ENCODE peak calls at places on chromosomes 2 and 18, in six cellular contexts. T, J, S, V, L and N are unnamed samples.
A peak's percentile ranks its signal among the peaks of the same experiment; 100 is the strongest.

GRCh38 chr2:227872676-227873075 is 1.2 kb downstream of the DAW1 start:
- DNase-seq in T (no peak), J (no peak), S (no peak), V (no peak), L (no peak), N (no peak)

GRCh38 chr2:67836861-67837260 is 225.9 kb downstream of the C1D start:
- DNase-seq in T (no peak), J (no peak), S (peak; percentile 88), V (no peak), L (no peak), N (no peak)

GRCh38 chr2:12555012-12555645 is 161.6 kb upstream of the TRIB2 start:
- DNase-seq in T (no peak), J (peak; percentile 80), S (no peak), V (no peak), L (no peak), N (no peak)

GRCh38 chr18:3511980-3512379 is 62.0 kb downstream of the TGIF1 start:
- DNase-seq in T (no peak), J (peak; percentile 68), S (no peak), V (no peak), L (no peak), N (no peak)

GRCh38 chr2:98389248-98389605 is 43.0 kb downstream of the CNGA3 start:
- DNase-seq in T (no peak), J (no peak), S (no peak), V (no peak), L (no peak), N (no peak)

GRCh38 chr2:95307036-95307435 is 9.9 kb downstream of the KCNIP3 start:
- DNase-seq in T (no peak), J (no peak), S (no peak), V (no peak), L (no peak), N (no peak)

GRCh38 chr2:72932045-72932444 is 14.7 kb downstream of the EMX1 start:
- DNase-seq in T (no peak), J (peak; percentile 54), S (no peak), V (no peak), L (no peak), N (no peak)

GRCh38 chr2:54482725-54483124 is 26.6 kb downstream of the SPTBN1 start:
- DNase-seq in T (no peak), J (peak; percentile 90), S (no peak), V (peak; percentile 43), L (no peak), N (no peak)

GRCh38 chr2:19287324-19287723 is 71.1 kb downstream of the OSR1 start:
- DNase-seq in T (no peak), J (peak; percentile 12), S (no peak), V (no peak), L (no peak), N (no peak)

GRCh38 chr2:105099153-105099552 is 61.3 kb downstream of the MRPS9 start:
- DNase-seq in T (no peak), J (no peak), S (no peak), V (no peak), L (no peak), N (no peak)

GRCh38 chr2:189516546-189516945 is 64.0 kb downstream of the SLC40A1 start:
- DNase-seq in T (no peak), J (no peak), S (no peak), V (no peak), L (no peak), N (no peak)

GRCh38 chr2:239666855-239667376 is 266.1 kb upstream of the HDAC4 start:
- DNase-seq in T (no peak), J (no peak), S (no peak), V (no peak), L (no peak), N (no peak)

GRCh38 chr2:176814740-176815367 is 397.7 kb upstream of the HNRNPA3 start:
- DNase-seq in T (peak; percentile 8), J (peak; percentile 26), S (no peak), V (no peak), L (no peak), N (no peak)

GRCh38 chr2:241307055-241307454 is 8.4 kb downstream of the HDLBP start:
- DNase-seq in T (no peak), J (no peak), S (no peak), V (no peak), L (no peak), N (no peak)

DNA sequence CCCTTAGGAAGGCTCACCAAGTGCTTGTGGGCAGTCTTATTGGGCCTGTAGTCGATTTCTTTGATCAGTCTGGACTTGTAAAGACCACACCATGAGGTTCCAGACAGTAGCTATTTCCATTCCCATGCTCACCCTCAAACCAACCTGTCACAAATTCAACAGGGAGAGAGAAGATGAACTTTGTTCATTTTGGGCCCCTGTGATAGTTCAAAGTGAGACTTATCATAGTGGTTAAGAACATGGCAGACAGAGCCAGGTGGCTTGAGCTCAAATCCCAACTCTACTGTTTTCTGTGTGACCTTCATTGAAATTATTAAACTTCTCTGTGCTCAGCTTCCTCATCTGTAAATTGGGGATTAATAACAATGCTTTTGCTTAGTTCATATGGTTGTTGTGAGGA is 53.9 kb upstream of the CTLA4 start:
- DNase-seq in T (no peak), J (no peak), S (no peak), V (no peak), L (no peak), N (no peak)
- H3K4me1 ChIP-seq in T (peaks cover 6% of the 10 kb centered on the region), J (peaks cover 10% of the 10 kb centered on the region), S (no peaks in the 10 kb centered on the region), V (no peaks in the 10 kb centered on the region), L (no peaks in the 10 kb centered on the region), N (no peaks in the 10 kb centered on the region)

GRCh38 chr2:11248-11941 is 34.9 kb downstream of the FAM110C start:
- DNase-seq in T (no peak), J (peak; percentile 22), S (peak; percentile 75), V (peak; percentile 59), L (peak; percentile 62), N (no peak)

DNA sequence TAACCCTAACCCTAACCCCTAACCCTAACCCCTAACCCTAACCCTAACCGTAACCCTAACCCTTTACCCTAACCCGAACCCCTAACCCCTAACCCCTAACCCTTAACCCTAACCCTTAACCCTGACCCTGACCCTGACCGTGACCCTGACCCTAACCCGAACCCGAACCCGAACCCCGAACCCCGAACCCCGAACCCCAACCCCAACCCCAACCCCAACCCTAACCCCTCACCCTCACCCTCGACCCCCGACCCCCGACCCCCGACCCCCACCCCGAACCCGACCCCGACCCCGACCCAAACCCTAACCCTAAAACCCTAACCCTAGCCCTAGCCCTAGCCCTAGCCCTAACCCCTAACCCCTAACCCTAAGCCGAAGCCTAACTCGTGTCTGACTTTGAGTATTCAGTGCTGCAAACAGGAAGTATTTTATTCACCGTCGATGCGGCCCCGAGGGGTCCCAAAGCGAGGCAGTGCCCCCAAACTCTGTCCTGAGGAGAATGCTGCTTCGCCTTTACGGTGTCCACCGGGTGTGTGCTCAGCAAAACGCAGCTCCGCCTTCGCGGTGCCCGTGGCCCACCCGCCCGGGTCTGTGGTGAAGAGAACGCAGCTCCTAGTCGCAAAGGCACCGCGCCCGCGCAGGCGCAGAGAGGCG is 36.0 kb downstream of the FAM110C start:
- DNase-seq in T (no peak), J (no peak), S (peak; percentile 49), V (peak; percentile 44), L (peak; percentile 49), N (no peak)
- H3K27ac ChIP-seq in T (no peak overlapping the region), J (no peak overlapping the region), S (no peak overlapping the region), V (no peak overlapping the region), L (no peak overlapping the region), N (no peak overlapping the region)

DNA sequence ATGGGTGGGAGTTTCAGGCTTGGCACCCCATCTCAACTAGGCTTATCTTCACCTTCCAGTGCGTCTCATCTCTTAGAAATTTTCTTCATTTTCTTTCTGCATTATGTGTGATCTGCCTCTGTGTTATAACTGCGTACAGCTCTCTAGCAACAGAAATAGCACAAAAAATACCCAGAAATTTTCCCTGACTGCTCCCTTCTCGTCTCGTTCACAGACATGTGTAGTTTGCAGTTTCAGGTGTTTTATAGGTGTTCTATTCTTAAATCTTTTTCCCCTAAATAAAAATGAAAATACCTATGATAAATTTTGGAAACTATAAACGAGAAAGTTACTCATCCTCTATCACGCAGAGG is 48.2 kb downstream of the TET3 start:
- DNase-seq in T (peak; percentile 68), J (no peak), S (no peak), V (no peak), L (no peak), N (no peak)
- TF ChIP-seq POLR2A in T (no peak), J (no peak), S (no peak), V (no peak), L (no peak), N (no peak)

DNA sequence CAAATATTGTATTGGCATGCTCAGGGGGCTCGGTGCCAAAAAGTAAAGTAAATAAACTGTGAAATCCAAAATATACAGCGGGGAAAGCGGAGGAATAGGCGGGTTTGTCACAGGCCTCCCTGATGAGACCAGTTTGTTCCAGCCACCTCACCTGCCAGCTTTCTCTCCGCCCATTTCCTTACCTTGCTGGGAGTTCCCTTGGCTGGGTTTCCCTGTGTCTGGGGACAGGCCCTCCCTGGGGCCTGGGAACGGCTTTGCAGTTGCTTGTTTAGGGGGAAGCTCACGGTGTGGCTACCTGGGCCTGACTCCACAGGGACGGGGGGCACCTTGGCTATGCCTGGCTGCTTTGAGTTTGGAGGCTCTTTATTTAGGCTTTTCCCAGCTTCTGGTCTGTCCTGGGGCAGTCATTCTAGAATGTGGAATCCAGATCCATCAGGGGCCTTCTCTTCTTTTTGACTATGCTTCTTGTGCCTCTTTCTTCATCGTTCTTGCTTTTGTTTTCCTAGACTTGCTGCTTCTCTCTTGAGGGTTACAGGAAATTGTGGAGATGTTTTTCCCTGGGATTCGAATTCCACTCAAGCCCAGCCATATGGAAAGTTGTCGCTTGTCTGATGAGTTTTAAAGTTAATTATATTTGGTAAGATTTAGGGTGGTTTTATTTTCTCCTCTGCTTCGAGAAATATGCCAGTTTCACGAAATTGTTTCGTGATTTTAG is 2.3 kb downstream of the GLI2 start:
- DNase-seq in T (no peak), J (no peak), S (peak; percentile 58), V (no peak), L (peak; percentile 54), N (no peak)
- H3K4me1 ChIP-seq in T (no peaks in the 10 kb centered on the region), J (peaks cover 34% of the 10 kb centered on the region), S (peaks cover 48% of the 10 kb centered on the region), V (peaks cover 4% of the 10 kb centered on the region), L (peaks cover 23% of the 10 kb centered on the region), N (peaks cover 20% of the 10 kb centered on the region)

GRCh38 chr18:60130289-60130688 is 230.5 kb downstream of the PMAIP1 start:
- DNase-seq in T (no peak), J (no peak), S (no peak), V (no peak), L (no peak), N (no peak)
- H3K27ac ChIP-seq in T (no peak overlapping the region), J (no peak overlapping the region), S (no peak overlapping the region), V (no peak overlapping the region), L (no peak overlapping the region), N (no peak overlapping the region)

GRCh38 chr2:215503381-215503780 is 67.5 kb upstream of the FN1 start:
- DNase-seq in T (no peak), J (no peak), S (no peak), V (no peak), L (no peak), N (no peak)
- TF ChIP-seq POLR2A in T (no peak), J (no peak), S (no peak), V (no peak), L (no peak), N (no peak)